ENCODE peak calls at places on chromosomes 11 and 22, in five cellular contexts. One of them, this sample, is unnamed.

GRCh38 chr22:29459773-29460172 is 20.2 kb upstream of the NEFH start:
- DNase-seq in heart right ventricle: no peak
- DNase-seq in activated CD8-positive, alpha-beta T cell treated with anti-CD3 and anti-CD28 coated beads for 36 hours: no peak
- DNase-seq in activated T-helper 1 cell treated with anti-CD3 and anti-CD28 coated beads, Interleukin-12 subunit alpha, Interleukin-12 subunit beta, Interleukin-2, Interleukin-4 antibody, amounts not matched to agents 30 ng/mL and 10 ng/mL and 1 ng/mL, durations not matched to agents 14 hours and 24 hours and 36 hours: no peak
- DNase-seq in stimulated activated CD4-positive, alpha-beta T cell treated with anti-CD3 and anti-CD28 coated beads, TNF-alpha, amount 100 ng/mL, for 1 hour: no peak
- DNase-seq in this sample: no peak

GRCh38 chr11:117545706-117546105 is 218.1 kb downstream of the CEP164 start:
- DNase-seq in heart right ventricle: no peak
- DNase-seq in activated CD8-positive, alpha-beta T cell treated with anti-CD3 and anti-CD28 coated beads for 36 hours: no peak
- DNase-seq in activated T-helper 1 cell treated with anti-CD3 and anti-CD28 coated beads, Interleukin-12 subunit alpha, Interleukin-12 subunit beta, Interleukin-2, Interleukin-4 antibody, amounts not matched to agents 30 ng/mL and 10 ng/mL and 1 ng/mL, durations not matched to agents 14 hours and 24 hours and 36 hours: no peak
- DNase-seq in stimulated activated CD4-positive, alpha-beta T cell treated with anti-CD3 and anti-CD28 coated beads, TNF-alpha, amount 100 ng/mL, for 1 hour: no peak
- DNase-seq in this sample: no peak

GRCh38 chr22:49298834-49299750 is 528.6 kb downstream of the BRD1 start:
- DNase-seq in heart right ventricle: no peak
- DNase-seq in activated CD8-positive, alpha-beta T cell treated with anti-CD3 and anti-CD28 coated beads for 36 hours: no peak
- DNase-seq in activated T-helper 1 cell treated with anti-CD3 and anti-CD28 coated beads, Interleukin-12 subunit alpha, Interleukin-12 subunit beta, Interleukin-2, Interleukin-4 antibody, amounts not matched to agents 30 ng/mL and 10 ng/mL and 1 ng/mL, durations not matched to agents 14 hours and 24 hours and 36 hours: no peak
- DNase-seq in stimulated activated CD4-positive, alpha-beta T cell treated with anti-CD3 and anti-CD28 coated beads, TNF-alpha, amount 100 ng/mL, for 1 hour: no peak
- DNase-seq in this sample: no peak

GRCh38 chr11:47257518-47258316 is at the start of gene NR1H3:
- DNase-seq in heart right ventricle: peak; percentile 87
- DNase-seq in activated CD8-positive, alpha-beta T cell treated with anti-CD3 and anti-CD28 coated beads for 36 hours: no peak
- DNase-seq in activated T-helper 1 cell treated with anti-CD3 and anti-CD28 coated beads, Interleukin-12 subunit alpha, Interleukin-12 subunit beta, Interleukin-2, Interleukin-4 antibody, amounts not matched to agents 30 ng/mL and 10 ng/mL and 1 ng/mL, durations not matched to agents 14 hours and 24 hours and 36 hours: no peak
- DNase-seq in stimulated activated CD4-positive, alpha-beta T cell treated with anti-CD3 and anti-CD28 coated beads, TNF-alpha, amount 100 ng/mL, for 1 hour: no peak
- DNase-seq in this sample: no peak

GRCh38 chr11:44475114-44475686 is 90.3 kb upstream of the CD82 start:
- DNase-seq in heart right ventricle: no peak
- DNase-seq in activated CD8-positive, alpha-beta T cell treated with anti-CD3 and anti-CD28 coated beads for 36 hours: no peak
- DNase-seq in activated T-helper 1 cell treated with anti-CD3 and anti-CD28 coated beads, Interleukin-12 subunit alpha, Interleukin-12 subunit beta, Interleukin-2, Interleukin-4 antibody, amounts not matched to agents 30 ng/mL and 10 ng/mL and 1 ng/mL, durations not matched to agents 14 hours and 24 hours and 36 hours: no peak
- DNase-seq in stimulated activated CD4-positive, alpha-beta T cell treated with anti-CD3 and anti-CD28 coated beads, TNF-alpha, amount 100 ng/mL, for 1 hour: no peak
- DNase-seq in this sample: no peak

GRCh38 chr11:112364962-112365481 is 104.4 kb upstream of the PLET1 start:
- DNase-seq in heart right ventricle: no peak
- DNase-seq in activated CD8-positive, alpha-beta T cell treated with anti-CD3 and anti-CD28 coated beads for 36 hours: no peak
- DNase-seq in activated T-helper 1 cell treated with anti-CD3 and anti-CD28 coated beads, Interleukin-12 subunit alpha, Interleukin-12 subunit beta, Interleukin-2, Interleukin-4 antibody, amounts not matched to agents 30 ng/mL and 10 ng/mL and 1 ng/mL, durations not matched to agents 14 hours and 24 hours and 36 hours: no peak
- DNase-seq in stimulated activated CD4-positive, alpha-beta T cell treated with anti-CD3 and anti-CD28 coated beads, TNF-alpha, amount 100 ng/mL, for 1 hour: no peak
- DNase-seq in this sample: no peak

GRCh38 chr11:848988-849824 is 6.6 kb downstream of the TSPAN4 start:
- DNase-seq in heart right ventricle: peak; percentile 57
- DNase-seq in activated CD8-positive, alpha-beta T cell treated with anti-CD3 and anti-CD28 coated beads for 36 hours: peak; percentile 52
- DNase-seq in activated T-helper 1 cell treated with anti-CD3 and anti-CD28 coated beads, Interleukin-12 subunit alpha, Interleukin-12 subunit beta, Interleukin-2, Interleukin-4 antibody, amounts not matched to agents 30 ng/mL and 10 ng/mL and 1 ng/mL, durations not matched to agents 14 hours and 24 hours and 36 hours: no peak
- DNase-seq in stimulated activated CD4-positive, alpha-beta T cell treated with anti-CD3 and anti-CD28 coated beads, TNF-alpha, amount 100 ng/mL, for 1 hour: no peak
- DNase-seq in this sample: no peak

GRCh38 chr11:76095891-76096290 is 110.4 kb downstream of the WNT11 start:
- DNase-seq in heart right ventricle: no peak
- DNase-seq in activated CD8-positive, alpha-beta T cell treated with anti-CD3 and anti-CD28 coated beads for 36 hours: no peak
- DNase-seq in activated T-helper 1 cell treated with anti-CD3 and anti-CD28 coated beads, Interleukin-12 subunit alpha, Interleukin-12 subunit beta, Interleukin-2, Interleukin-4 antibody, amounts not matched to agents 30 ng/mL and 10 ng/mL and 1 ng/mL, durations not matched to agents 14 hours and 24 hours and 36 hours: no peak
- DNase-seq in stimulated activated CD4-positive, alpha-beta T cell treated with anti-CD3 and anti-CD28 coated beads, TNF-alpha, amount 100 ng/mL, for 1 hour: no peak
- DNase-seq in this sample: no peak

This sample was measured in pons.